ENCODE peak calls at places on chromosomes 7 and 10, in seven cellular contexts. S is activated T-cell treated with anti-CD3 and anti-CD28 coated beads, Interleukin-2, amount 50 U/mL, for 4 hours; T is stimulated activated CD8-positive, alpha-beta memory T cell treated with anti-CD3 and anti-CD28 coated beads, Interleukin-7, amount 100 ng/mL, for 4 hours; M is T-helper 9 cell; D is cardiac fibroblast; X is amniotic stem cell; Z is GM18507. N is an unnamed sample.

GRCh38 chr7:96823274-96823673 is 113.6 kb upstream of the SEM1 start:
- DNase-seq in Z (no peak), X (peak), T (no peak), S (no peak), D (no peak), M (no peak), N (no peak)

GRCh38 chr10:71176661-71177060 is 35.7 kb upstream of the UNC5B start:
- DNase-seq in T (no peak), X (no peak), D (no peak), S (no peak), M (no peak), Z (no peak), N (no peak)

GRCh38 chr7:121109145-121109544 is 120.6 kb downstream of the CPED1 start:
- DNase-seq in S (no peak), D (no peak), M (no peak), T (no peak), X (no peak), Z (no peak), N (no peak)

GRCh38 chr7:158256091-158256816 is 331.4 kb downstream of the PTPRN2 start:
- DNase-seq in Z (no peak), X (no peak), M (no peak), S (no peak), D (no peak), T (no peak), N (no peak)

GRCh38 chr7:123711832-123712293 is 36.9 kb downstream of the WASL start:
- DNase-seq in S (no peak), M (no peak), X (no peak), D (no peak), Z (no peak), T (no peak), N (no peak)

GRCh38 chr7:132080967-132081668 is 495.2 kb downstream of the PLXNA4 start:
- DNase-seq in Z (no peak), X (no peak), D (peak), S (no peak), M (no peak), T (no peak), N (no peak)

GRCh38 chr7:4745265-4745919 is 30.0 kb upstream of the AP5Z1 start:
- DNase-seq in S (no peak), T (no peak), X (no peak), M (no peak), D (no peak), Z (no peak), N (no peak)

GRCh38 chr7:12746211-12746610 is 58.8 kb downstream of the ARL4A start:
- DNase-seq in D (no peak), X (no peak), T (no peak), M (no peak), Z (no peak), S (no peak), N (no peak)

GRCh38 chr10:12835709-12836108 is 165.8 kb downstream of the CCDC3 start:
- DNase-seq in D (peak), X (peak), Z (no peak), M (no peak), T (no peak), S (no peak), N (no peak)

GRCh38 chr7:122070062-122070461 is 74.0 kb downstream of the AASS start:
- DNase-seq in X (no peak), T (no peak), Z (no peak), S (no peak), D (no peak), M (no peak), N (no peak)

GRCh38 chr7:158529181-158530096 is 58.2 kb downstream of the PTPRN2 start:
- DNase-seq in Z (no peak), M (no peak), S (no peak), T (no peak), D (no peak), X (no peak), N (no peak)

GRCh38 chr7:107315821-107316220 is 147.0 kb downstream of the HBP1 start:
- DNase-seq in T (no peak), Z (no peak), X (no peak), M (no peak), S (no peak), D (no peak), N (no peak)

GRCh38 chr7:25967278-25968204 is 184.5 kb upstream of the NFE2L3 start:
- DNase-seq in D (no peak), S (no peak), X (no peak), Z (no peak), T (no peak), M (no peak), N (no peak)

GRCh38 chr10:84946984-84947383 is 618.6 kb downstream of the CCSER2 start:
- DNase-seq in M (no peak), D (no peak), T (no peak), Z (no peak), X (no peak), S (no peak), N (no peak)

GRCh38 chr7:72078301-72078700 is 333.8 kb downstream of the CALN1 start:
- DNase-seq in Z (no peak), T (no peak), D (no peak), S (no peak), M (no peak), X (no peak), N (no peak)

GRCh38 chr10:47400786-47401185 is 16.7 kb upstream of the ZNF488 start:
- DNase-seq in M (no peak), D (no peak), S (no peak), Z (no peak), X (no peak), T (no peak), N (no peak)

GRCh38 chr10:70192325-70192966 is 22.1 kb upstream of the SAR1A start:
- DNase-seq in X (no peak), D (peak), M (no peak), T (no peak), S (no peak), Z (no peak), N (no peak)

GRCh38 chr7:6178273-6179029 is 94.0 kb downstream of the CYTH3 start:
- DNase-seq in S (no peak), D (no peak), X (no peak), Z (no peak), M (no peak), T (no peak), N (no peak)

GRCh38 chr7:147412782-147413186 is 1177.8 kb upstream of the C7orf33 start:
- DNase-seq in Z (no peak), X (peak), D (peak), S (no peak), T (no peak), M (no peak), N (no peak)

GRCh38 chr7:95365151-95365550 is 31.0 kb downstream of the PON3 start:
- DNase-seq in T (no peak), X (no peak), D (no peak), M (no peak), S (no peak), Z (no peak), N (no peak)

GRCh38 chr7:108236681-108237415 is 106.7 kb upstream of the LAMB4 start:
- DNase-seq in S (no peak), D (no peak), M (no peak), T (no peak), X (no peak), Z (no peak), N (no peak)

GRCh38 chr7:17772581-17773288 is 167.6 kb downstream of the SNX13 start:
- DNase-seq in T (no peak), Z (no peak), D (peak), M (no peak), S (no peak), X (no peak), N (no peak)

GRCh38 chr7:100966542-100967291 is 2.6 kb upstream of the MUC12 start:
- DNase-seq in X (no peak), Z (no peak), M (no peak), D (no peak), T (no peak), S (no peak), N (no peak)

GRCh38 chr10:44569193-44570091 is 184.5 kb upstream of the CXCL12 start:
- DNase-seq in Z (no peak), D (peak), S (no peak), M (no peak), X (peak), T (no peak), N (no peak)

GRCh38 chr7:148261523-148261922 is 329.0 kb upstream of the C7orf33 start:
- DNase-seq in Z (no peak), S (no peak), X (no peak), M (no peak), T (no peak), D (no peak), N (no peak)

GRCh38 chr7:89332026-89332425 is 536.5 kb upstream of the TEX47 start:
- DNase-seq in X (no peak), S (no peak), M (no peak), T (no peak), D (no peak), Z (no peak), N (no peak)

GRCh38 chr7:156895024-156895780 is 2.2 kb upstream of the LMBR1 start:
- DNase-seq in T (no peak), S (no peak), X (no peak), D (no peak), M (no peak), Z (no peak), N (no peak)

GRCh38 chr7:105816954-105817615 is 59.3 kb downstream of the ATXN7L1 start:
- DNase-seq in M (no peak), D (no peak), Z (no peak), T (no peak), S (no peak), X (no peak), N (no peak)

GRCh38 chr10:128062331-128062730 is 63.9 kb downstream of the MKI67 start:
- DNase-seq in X (no peak), Z (no peak), M (no peak), D (no peak), T (no peak), S (no peak), N (peak)

GRCh38 chr10:29257106-29257783 is 31.6 kb upstream of the LYZL1 start:
- DNase-seq in Z (no peak), X (peak), D (peak), M (no peak), T (no peak), S (no peak), N (no peak)

GRCh38 chr7:75662579-75663301 is 76.0 kb downstream of the HIP1 start:
- DNase-seq in Z (peak), T (no peak), S (no peak), D (no peak), X (no peak), M (no peak), N (no peak)

GRCh38 chr7:23184709-23185354 is 3.0 kb downstream of the NUP42 start:
- DNase-seq in S (no peak), T (no peak), X (peak), M (no peak), D (peak), Z (no peak), N (no peak)